ENCODE peak calls at places on chromosome 19, in eight cellular contexts. One of them, this sample, is unnamed.

GRCh38 chr19:5947435-5947834 is 30.5 kb downstream of the RANBP3 start:
- DNase-seq in HL-60: peak; percentile 72
- DNase-seq in type B pancreatic cell: no peak
- DNase-seq in lower leg skin: peak; percentile 90
- DNase-seq in astrocyte of the spinal cord: peak; percentile 69
- DNase-seq in OCI-LY7: no peak
- DNase-seq in heart right ventricle: peak; percentile 61
- DNase-seq in suprapubic skin: no peak
- DNase-seq in this sample: no peak

GRCh38 chr19:29172302-29172701 is 40.6 kb downstream of the UQCRFS1 start:
- DNase-seq in HL-60: peak; percentile 14
- DNase-seq in type B pancreatic cell: no peak
- DNase-seq in lower leg skin: no peak
- DNase-seq in astrocyte of the spinal cord: no peak
- DNase-seq in OCI-LY7: peak; percentile 37
- DNase-seq in heart right ventricle: no peak
- DNase-seq in suprapubic skin: no peak
- DNase-seq in this sample: no peak

GRCh38 chr19:1125601-1126533 is 22.1 kb downstream of the GPX4 start:
- DNase-seq in HL-60: no peak
- DNase-seq in type B pancreatic cell: no peak
- DNase-seq in lower leg skin: no peak
- DNase-seq in astrocyte of the spinal cord: peak; percentile 77
- DNase-seq in OCI-LY7: no peak
- DNase-seq in heart right ventricle: no peak
- DNase-seq in suprapubic skin: no peak
- DNase-seq in this sample: no peak

GRCh38 chr19:43028866-43029265 is 2.6 kb upstream of the PSG11 start:
- DNase-seq in HL-60: no peak
- DNase-seq in type B pancreatic cell: no peak
- DNase-seq in lower leg skin: no peak
- DNase-seq in astrocyte of the spinal cord: no peak
- DNase-seq in OCI-LY7: no peak
- DNase-seq in heart right ventricle: no peak
- DNase-seq in suprapubic skin: no peak
- DNase-seq in this sample: no peak

GRCh38 chr19:41218615-41219507 is at the start of gene AXL:
- DNase-seq in HL-60: no peak
- DNase-seq in type B pancreatic cell: peak; percentile 80
- DNase-seq in lower leg skin: peak; percentile 96
- DNase-seq in astrocyte of the spinal cord: peak; percentile 76
- DNase-seq in OCI-LY7: no peak
- DNase-seq in heart right ventricle: peak; percentile 81
- DNase-seq in suprapubic skin: peak; percentile 92
- DNase-seq in this sample: peak; percentile 90

GRCh38 chr19:3028305-3029069 is 593 bp downstream of the TLE2 start:
- DNase-seq in HL-60: no peak
- DNase-seq in type B pancreatic cell: no peak
- DNase-seq in lower leg skin: no peak
- DNase-seq in astrocyte of the spinal cord: no peak
- DNase-seq in OCI-LY7: no peak
- DNase-seq in heart right ventricle: no peak
- DNase-seq in suprapubic skin: no peak
- DNase-seq in this sample: no peak

GRCh38 chr19:48819366-48819816 is 8.6 kb upstream of the BCAT2 start:
- DNase-seq in HL-60: no peak
- DNase-seq in type B pancreatic cell: no peak
- DNase-seq in lower leg skin: peak; percentile 98
- DNase-seq in astrocyte of the spinal cord: peak; percentile 69
- DNase-seq in OCI-LY7: no peak
- DNase-seq in heart right ventricle: peak; percentile 85
- DNase-seq in suprapubic skin: peak; percentile 93
- DNase-seq in this sample: no peak

GRCh38 chr19:441213-441823 is 19.5 kb downstream of the SHC2 start:
- DNase-seq in HL-60: no peak
- DNase-seq in type B pancreatic cell: no peak
- DNase-seq in lower leg skin: no peak
- DNase-seq in astrocyte of the spinal cord: no peak
- DNase-seq in OCI-LY7: no peak
- DNase-seq in heart right ventricle: no peak
- DNase-seq in suprapubic skin: no peak
- DNase-seq in this sample: no peak

GRCh38 chr19:39336483-39336882 is 640 bp upstream of the GMFG start:
- DNase-seq in HL-60: no peak
- DNase-seq in type B pancreatic cell: no peak
- DNase-seq in lower leg skin: no peak
- DNase-seq in astrocyte of the spinal cord: no peak
- DNase-seq in OCI-LY7: no peak
- DNase-seq in heart right ventricle: no peak
- DNase-seq in suprapubic skin: no peak
- DNase-seq in this sample: no peak

DNA sequence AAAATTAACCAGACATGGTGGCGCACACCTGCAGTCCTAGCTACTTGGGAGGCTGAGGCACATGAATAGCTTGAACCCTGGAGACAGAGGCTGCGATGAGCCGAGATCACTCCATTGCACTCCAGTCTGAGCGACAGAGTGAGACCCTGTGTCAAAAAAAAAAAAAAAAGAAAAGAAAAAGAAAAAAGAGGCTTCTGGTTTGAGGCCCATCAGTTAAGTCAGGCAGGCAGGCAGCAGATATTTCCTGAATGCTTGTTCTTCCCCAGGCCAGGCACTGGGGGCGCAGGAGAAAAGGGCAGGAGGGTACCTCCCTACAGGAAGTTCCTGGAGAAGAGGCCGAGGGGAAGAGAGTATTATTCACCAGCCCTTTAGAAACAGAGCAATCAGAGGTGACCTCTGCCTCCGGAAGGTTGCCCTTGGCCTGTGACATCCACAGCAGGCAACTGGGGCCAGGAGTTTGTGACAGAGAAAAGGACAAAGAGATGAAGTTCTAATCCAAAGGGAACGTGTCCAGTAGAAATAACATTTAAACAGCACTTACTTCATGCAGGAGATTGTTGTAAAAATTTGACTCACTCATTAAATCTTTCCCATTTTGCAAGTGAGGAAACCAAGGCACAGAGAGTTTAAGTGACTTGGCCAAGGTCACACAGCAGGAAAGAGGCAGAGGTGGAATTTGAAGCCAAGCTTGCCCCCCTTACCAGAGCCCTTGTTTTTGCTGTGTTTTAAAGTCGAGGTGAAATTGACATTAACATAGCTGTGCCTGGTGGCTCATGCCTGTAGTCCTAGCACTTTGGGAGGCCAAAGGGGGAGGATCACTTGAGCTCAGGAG is 4.3 kb upstream of the RLN3 start:
- DNase-seq in HL-60: peak; percentile 71
- DNase-seq in type B pancreatic cell: no peak
- DNase-seq in lower leg skin: no peak
- DNase-seq in astrocyte of the spinal cord: peak; percentile 40
- DNase-seq in OCI-LY7: no peak
- DNase-seq in heart right ventricle: no peak
- DNase-seq in suprapubic skin: no peak
- DNase-seq in this sample: no peak
- TF ChIP-seq CTCF in HL-60: peak; percentile 75
- TF ChIP-seq CTCF in type B pancreatic cell: peak; percentile 74
- TF ChIP-seq CTCF in lower leg skin: no peak
- TF ChIP-seq CTCF in astrocyte of the spinal cord: peak; percentile 64
- TF ChIP-seq CTCF in OCI-LY7: peak; percentile 61
- TF ChIP-seq CTCF in heart right ventricle: peak; percentile 47
- TF ChIP-seq CTCF in suprapubic skin: peak; percentile 26
- TF ChIP-seq CTCF in this sample: peak; percentile 56

DNA sequence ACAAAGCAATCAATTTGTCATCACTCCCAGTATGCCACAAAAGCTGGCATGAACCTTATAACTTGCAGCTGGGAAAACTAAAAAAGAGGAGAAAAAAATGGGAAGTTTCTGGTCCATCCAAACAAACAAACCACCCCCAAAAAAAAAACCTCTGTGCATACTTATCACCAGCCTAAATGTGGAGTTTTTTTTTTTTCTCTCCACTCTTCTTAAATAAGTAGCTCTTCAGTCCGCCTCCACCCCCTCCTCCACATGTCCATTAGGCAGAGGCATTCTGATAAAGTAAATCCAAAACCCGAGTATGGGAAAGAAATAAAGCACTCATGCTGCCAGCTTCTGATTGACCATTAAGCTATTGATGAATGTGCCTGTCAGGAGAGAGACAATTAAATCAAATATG is 2.6 kb downstream of the TSHZ3 start:
- DNase-seq in HL-60: no peak
- DNase-seq in type B pancreatic cell: no peak
- DNase-seq in lower leg skin: no peak
- DNase-seq in astrocyte of the spinal cord: no peak
- DNase-seq in OCI-LY7: no peak
- DNase-seq in heart right ventricle: no peak
- DNase-seq in suprapubic skin: no peak
- DNase-seq in this sample: no peak
- TF ChIP-seq CTCF in HL-60: no peak
- TF ChIP-seq CTCF in type B pancreatic cell: no peak
- TF ChIP-seq CTCF in lower leg skin: no peak
- TF ChIP-seq CTCF in astrocyte of the spinal cord: no peak
- TF ChIP-seq CTCF in OCI-LY7: no peak
- TF ChIP-seq CTCF in heart right ventricle: no peak
- TF ChIP-seq CTCF in suprapubic skin: no peak
- TF ChIP-seq CTCF in this sample: no peak

DNA sequence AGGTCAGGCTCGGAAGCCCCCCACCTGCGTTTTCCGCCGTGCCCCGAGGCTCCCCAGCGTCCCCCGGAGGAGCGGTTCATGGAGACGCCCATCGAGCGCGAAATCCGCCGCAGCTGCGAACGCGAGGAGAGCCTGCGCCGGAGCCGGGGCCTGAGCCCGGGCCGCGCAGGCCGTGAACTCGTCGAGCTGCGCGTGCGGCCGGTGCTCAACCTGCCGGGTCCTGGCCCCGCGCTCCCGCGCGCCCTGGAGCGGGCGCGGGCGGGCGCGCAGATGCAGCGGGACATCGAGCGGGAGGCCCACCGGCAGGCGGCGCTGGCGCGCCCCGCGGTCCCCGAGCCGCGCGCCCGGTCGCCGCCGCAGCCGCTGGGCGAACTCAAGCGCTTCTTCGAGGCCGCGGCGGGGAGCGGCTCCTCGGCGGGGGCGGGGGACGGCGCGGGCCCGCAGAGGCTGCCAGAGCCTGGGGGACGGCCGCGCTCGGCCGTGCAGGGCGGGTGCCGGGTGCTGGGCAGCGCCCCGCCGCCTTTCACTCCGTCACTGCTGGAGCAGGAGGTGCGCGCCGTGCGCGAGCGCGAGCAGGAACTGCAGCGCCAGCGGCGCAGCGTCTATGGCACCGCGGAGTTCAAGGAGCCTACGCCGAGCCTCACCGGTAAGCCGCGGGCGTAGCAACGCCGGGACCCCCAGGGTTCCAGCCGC is 792 bp downstream of the MISP3 start:
- DNase-seq in HL-60: no peak
- DNase-seq in type B pancreatic cell: peak; percentile 87
- DNase-seq in lower leg skin: no peak
- DNase-seq in astrocyte of the spinal cord: peak; percentile 76
- DNase-seq in OCI-LY7: peak; percentile 88
- DNase-seq in heart right ventricle: peak; percentile 82
- DNase-seq in suprapubic skin: no peak
- DNase-seq in this sample: peak; percentile 89
- TF ChIP-seq CTCF in HL-60: peak; percentile 28
- TF ChIP-seq CTCF in type B pancreatic cell: peak; percentile 71
- TF ChIP-seq CTCF in lower leg skin: no peak
- TF ChIP-seq CTCF in astrocyte of the spinal cord: peak; percentile 29
- TF ChIP-seq CTCF in OCI-LY7: no peak
- TF ChIP-seq CTCF in heart right ventricle: no peak
- TF ChIP-seq CTCF in suprapubic skin: peak; percentile 80
- TF ChIP-seq CTCF in this sample: peak; percentile 59

DNA sequence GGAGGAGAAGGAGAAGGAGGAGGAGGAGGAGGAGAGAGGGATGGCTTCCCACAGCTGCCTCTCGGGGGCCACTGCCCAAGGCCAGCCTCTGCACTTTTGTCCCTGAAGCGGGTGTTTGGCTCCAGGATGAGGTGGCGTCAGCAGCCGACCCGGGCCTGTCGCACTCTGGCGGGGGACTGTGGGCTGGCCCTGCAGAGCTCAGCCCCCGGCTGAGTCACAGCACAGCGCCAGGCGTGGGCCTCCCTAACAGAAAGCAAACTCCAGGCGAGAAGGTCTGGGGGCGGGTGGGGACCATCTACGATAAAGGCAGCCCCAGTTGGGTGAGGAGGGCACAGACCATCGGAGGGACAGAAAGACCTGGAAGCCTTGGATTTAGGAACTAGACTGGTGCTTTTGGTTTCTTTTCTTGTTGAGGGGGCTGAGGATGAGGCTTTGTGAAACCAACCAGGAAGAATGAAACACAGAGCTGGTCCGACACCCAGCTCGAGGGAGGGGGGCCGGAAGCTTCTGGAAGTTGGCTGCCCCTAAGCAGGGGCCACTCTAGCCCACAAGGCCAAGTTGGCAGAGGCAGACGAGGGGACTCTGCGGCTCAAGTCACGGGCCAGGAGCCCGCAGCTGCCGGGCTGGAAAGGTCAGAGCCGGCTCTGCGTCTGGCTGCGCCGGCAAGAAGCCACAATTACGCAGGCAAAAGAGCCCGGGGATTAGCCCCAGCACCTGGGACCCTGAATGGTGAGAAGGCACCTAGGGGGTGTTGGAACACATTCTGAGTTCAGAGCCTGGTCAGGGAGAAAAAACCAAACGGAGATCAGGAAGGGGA is 18.2 kb downstream of the LSM4 start:
- DNase-seq in HL-60: peak; percentile 81
- DNase-seq in type B pancreatic cell: no peak
- DNase-seq in lower leg skin: peak; percentile 98
- DNase-seq in astrocyte of the spinal cord: peak; percentile 85
- DNase-seq in OCI-LY7: peak; percentile 83
- DNase-seq in heart right ventricle: peak; percentile 89
- DNase-seq in suprapubic skin: peak; percentile 96
- DNase-seq in this sample: no peak
- TF ChIP-seq CTCF in HL-60: no peak
- TF ChIP-seq CTCF in type B pancreatic cell: no peak
- TF ChIP-seq CTCF in lower leg skin: no peak
- TF ChIP-seq CTCF in astrocyte of the spinal cord: no peak
- TF ChIP-seq CTCF in OCI-LY7: peak; percentile 26
- TF ChIP-seq CTCF in heart right ventricle: no peak
- TF ChIP-seq CTCF in suprapubic skin: no peak
- TF ChIP-seq CTCF in this sample: no peak

This sample was measured in osteocyte.